ENCODE peak calls at places on chromosomes 6 and 20, in four cellular contexts. L is HEK293T, A is Daoy, D is RWPE1. G is an unnamed sample.
A peak's percentile ranks its signal among the peaks of the same experiment; 100 is the strongest.

GRCh38 chr20:56454754-56455153 is 13.7 kb upstream of the RTF2 start:
- DNase-seq in D (no peak), L (no peak), A (no peak), G (no peak)

GRCh38 chr6:135423649-135424128 is 73.9 kb downstream of the AHI1 start:
- DNase-seq in D (peak; percentile 36), A (peak; percentile 8), L (peak; percentile 40), G (no peak)

GRCh38 chr6:35790683-35791082 is 6.4 kb downstream of the CLPS start:
- DNase-seq in A (no peak), L (no peak), D (no peak), G (no peak)

GRCh38 chr20:53934421-53935352 is 135.7 kb downstream of the BCAS1 start:
- DNase-seq in D (peak; percentile 74), L (no peak), A (peak; percentile 88), G (peak; percentile 32)

GRCh38 chr20:325889-326644 is 715 bp downstream of the SOX12 start:
- DNase-seq in D (no peak), L (peak; percentile 43), A (peak; percentile 76), G (peak; percentile 76)

GRCh38 chr6:4615231-4615630 is 161.0 kb upstream of the CDYL start:
- DNase-seq in D (no peak), L (no peak), A (no peak), G (no peak)

GRCh38 chr6:25279748-25280616 is 808 bp downstream of the CARMIL1 start:
- DNase-seq in D (peak; percentile 48), A (peak; percentile 44), L (peak; percentile 27), G (no peak)

GRCh38 chr6:137661601-137662000 is 167.4 kb upstream of the OLIG3 start:
- DNase-seq in A (no peak), L (no peak), D (peak; percentile 48), G (no peak)

GRCh38 chr20:137668-138131 is 4.7 kb upstream of the DEFB126 start:
- DNase-seq in A (no peak), L (peak; percentile 17), D (no peak), G (no peak)

GRCh38 chr6:17017416-17017815 is 84.4 kb upstream of the STMND1 start:
- DNase-seq in D (no peak), L (no peak), A (no peak), G (no peak)

GRCh38 chr6:127022297-127022696 is 96.2 kb upstream of the RSPO3 start:
- DNase-seq in D (no peak), A (no peak), L (peak; percentile 29), G (no peak)

GRCh38 chr6:116975600-116975999 is 98.6 kb downstream of the RFX6 start:
- DNase-seq in L (no peak), A (peak; percentile 50), D (no peak), G (no peak)

GRCh38 chr20:17875981-17876385 is 92.6 kb downstream of the SNX5 start:
- DNase-seq in A (no peak), L (no peak), D (no peak), G (no peak)

GRCh38 chr6:37136821-37137200 is 33.1 kb upstream of the PIM1 start:
- DNase-seq in L (no peak), A (no peak), D (no peak), G (no peak)

GRCh38 chr20:20386192-20386591 is 18.3 kb downstream of the INSM1 start:
- DNase-seq in L (no peak), A (no peak), D (no peak), G (no peak)

GRCh38 chr6:119330520-119330919 is 19.0 kb downstream of the MAN1A1 start:
- DNase-seq in L (no peak), D (no peak), A (no peak), G (no peak)

GRCh38 chr6:129513471-129513870 is 196.5 kb downstream of the ARHGAP18 start:
- DNase-seq in L (no peak), A (no peak), D (no peak), G (no peak)

GRCh38 chr6:28505733-28506132 is 9.9 kb downstream of the GPX6 start:
- DNase-seq in A (no peak), D (no peak), L (no peak), G (no peak)

GRCh38 chr20:48421547-48421946 is 406.3 kb downstream of the PREX1 start:
- DNase-seq in D (peak; percentile 27), L (no peak), A (no peak), G (no peak)

GRCh38 chr20:62754122-62754990 is 41.9 kb upstream of the MRGBP start:
- DNase-seq in L (no peak), D (no peak), A (no peak), G (no peak)

GRCh38 chr6:105226598-105227291 is 46.9 kb upstream of the POPDC3 start:
- DNase-seq in L (no peak), D (no peak), A (no peak), G (no peak)

GRCh38 chr20:38640486-38640885 is 38.9 kb downstream of the ARHGAP40 start:
- DNase-seq in L (no peak), A (no peak), D (no peak), G (no peak)

GRCh38 chr6:3518356-3518841 is 61.5 kb upstream of the SLC22A23 start:
- DNase-seq in A (peak; percentile 89), L (no peak), D (peak; percentile 91), G (peak; percentile 65)

GRCh38 chr6:162151050-162151658 is 576.4 kb downstream of the PRKN start:
- DNase-seq in A (no peak), D (no peak), L (no peak), G (no peak)

GRCh38 chr20:63768591-63769515 is 29.3 kb downstream of the SLC2A4RG start:
- DNase-seq in D (no peak), A (no peak), L (no peak), G (no peak)

GRCh38 chr20:2149507-2149906 is 47.9 kb downstream of the STK35 start:
- DNase-seq in D (no peak), L (no peak), A (no peak), G (no peak)

GRCh38 chr6:42197574-42198362 is 3.0 kb upstream of the GUCA1B start:
- DNase-seq in A (peak; percentile 69), L (no peak), D (no peak), G (no peak)

GRCh38 chr6:21080221-21080620 is 513.3 kb upstream of the SOX4 start:
- DNase-seq in D (no peak), A (no peak), L (no peak), G (no peak)

GRCh38 chr20:21796059-21796458 is 90.6 kb downstream of the PAX1 start:
- DNase-seq in D (no peak), L (no peak), A (no peak), G (no peak)

GRCh38 chr20:1185781-1186334 is 1.1 kb upstream of the TMEM74B start:
- DNase-seq in D (peak; percentile 56), A (peak; percentile 73), L (peak; percentile 81), G (no peak)

GRCh38 chr20:57065646-57066045 is 200.8 kb downstream of the BMP7 start:
- DNase-seq in D (no peak), L (no peak), A (peak; percentile 41), G (no peak)